ENCODE peak calls at places on chromosomes 11 and 22, in eight cellular contexts. V, M, F, E, T, D, R and Y are unnamed samples.

GRCh38 chr11:1271002-1271401 is 38.4 kb downstream of the TOLLIP start:
- DNase-seq in F (peak; percentile 25), D (peak; percentile 38), M (no peak), E (peak; percentile 39), R (peak; percentile 12), V (no peak), T (no peak), Y (no peak)

GRCh38 chr11:110907629-110908028 is 195.4 kb upstream of the ARHGAP20 start:
- DNase-seq in V (no peak), D (no peak), E (no peak), F (no peak), M (peak; percentile 5), T (no peak), R (peak; percentile 98), Y (no peak)

GRCh38 chr11:117273550-117274289 is 17.4 kb upstream of the BACE1-AS start:
- DNase-seq in T (no peak), R (peak; percentile 92), F (no peak), D (no peak), M (peak; percentile 20), V (no peak), E (peak; percentile 34), Y (no peak)

GRCh38 chr22:37173709-37174108 is 14.3 kb downstream of the C1QTNF6 start:
- DNase-seq in F (peak; percentile 32), M (no peak), R (no peak), T (no peak), V (no peak), D (no peak), E (no peak), Y (no peak)

GRCh38 chr11:5809122-5809519 is 397 bp downstream of the OR52N2 start:
- DNase-seq in T (no peak), F (no peak), E (no peak), D (no peak), R (no peak), V (no peak), M (no peak), Y (no peak)

GRCh38 chr11:23574149-23574548 is 713.9 kb upstream of the CCDC179 start:
- DNase-seq in D (no peak), V (no peak), E (no peak), F (no peak), T (no peak), R (no peak), M (no peak), Y (no peak)

GRCh38 chr11:10317776-10318526 is 13.1 kb downstream of the ADM start:
- DNase-seq in F (no peak), V (peak; percentile 29), T (no peak), E (no peak), R (no peak), D (no peak), M (no peak), Y (no peak)

GRCh38 chr22:22920104-22920654 is 32.6 kb downstream of the IGLL5 start:
- DNase-seq in R (no peak), D (no peak), E (peak; percentile 59), F (no peak), V (no peak), T (no peak), M (no peak), Y (no peak)

GRCh38 chr11:17770048-17770652 is 35.6 kb downstream of the KCNC1 start:
- DNase-seq in T (no peak), F (peak; percentile 84), V (no peak), R (no peak), D (peak; percentile 6), E (peak; percentile 60), M (peak; percentile 20), Y (peak; percentile 17)

GRCh38 chr22:42929838-42930155 is 72.7 kb upstream of the ARFGAP3 start:
- DNase-seq in M (no peak), T (no peak), D (no peak), V (no peak), E (no peak), F (no peak), R (no peak), Y (no peak)

GRCh38 chr22:42926768-42927167 is 69.7 kb upstream of the ARFGAP3 start:
- DNase-seq in E (no peak), V (no peak), M (no peak), F (no peak), T (no peak), D (no peak), R (no peak), Y (no peak)

GRCh38 chr22:42926034-42926433 is 69.0 kb upstream of the ARFGAP3 start:
- DNase-seq in E (no peak), V (no peak), D (no peak), F (no peak), T (no peak), R (no peak), M (peak; percentile 48), Y (no peak)

GRCh38 chr22:42928969-42929837 is 72.1 kb upstream of the ARFGAP3 start:
- DNase-seq in F (no peak), E (no peak), R (no peak), T (no peak), D (no peak), V (no peak), M (no peak), Y (no peak)

GRCh38 chr22:42927966-42928365 is 70.9 kb upstream of the ARFGAP3 start:
- DNase-seq in M (no peak), D (no peak), T (no peak), F (no peak), E (no peak), V (no peak), R (no peak), Y (no peak)
- H3K4me3 ChIP-seq in M (no peak overlapping the region), D (no peak overlapping the region), T (no peak overlapping the region), F (no peak overlapping the region), E (no peak overlapping the region), V (no peak overlapping the region), R (no peak overlapping the region), Y (no peak overlapping the region)

GRCh38 chr11:47391077-47391583 is 12.8 kb upstream of the SPI1 start:
- DNase-seq in F (peak; percentile 70), D (no peak), E (no peak), V (no peak), M (no peak), T (no peak), R (no peak), Y (no peak)

GRCh38 chr11:47389577-47390072 is 11.3 kb upstream of the SPI1 start:
- DNase-seq in T (no peak), M (no peak), D (no peak), V (no peak), R (no peak), F (peak; percentile 60), E (peak; percentile 6), Y (no peak)

GRCh38 chr11:47391711-47392432 is 13.5 kb upstream of the SPI1 start:
- DNase-seq in R (no peak), E (peak; percentile 11), T (no peak), M (no peak), D (no peak), F (peak; percentile 49), V (no peak), Y (no peak)

GRCh38 chr11:47388697-47389576 is 10.6 kb upstream of the SPI1 start:
- DNase-seq in V (no peak), D (no peak), M (no peak), T (no peak), R (no peak), E (peak; percentile 3), F (peak; percentile 44), Y (no peak)

DNA sequence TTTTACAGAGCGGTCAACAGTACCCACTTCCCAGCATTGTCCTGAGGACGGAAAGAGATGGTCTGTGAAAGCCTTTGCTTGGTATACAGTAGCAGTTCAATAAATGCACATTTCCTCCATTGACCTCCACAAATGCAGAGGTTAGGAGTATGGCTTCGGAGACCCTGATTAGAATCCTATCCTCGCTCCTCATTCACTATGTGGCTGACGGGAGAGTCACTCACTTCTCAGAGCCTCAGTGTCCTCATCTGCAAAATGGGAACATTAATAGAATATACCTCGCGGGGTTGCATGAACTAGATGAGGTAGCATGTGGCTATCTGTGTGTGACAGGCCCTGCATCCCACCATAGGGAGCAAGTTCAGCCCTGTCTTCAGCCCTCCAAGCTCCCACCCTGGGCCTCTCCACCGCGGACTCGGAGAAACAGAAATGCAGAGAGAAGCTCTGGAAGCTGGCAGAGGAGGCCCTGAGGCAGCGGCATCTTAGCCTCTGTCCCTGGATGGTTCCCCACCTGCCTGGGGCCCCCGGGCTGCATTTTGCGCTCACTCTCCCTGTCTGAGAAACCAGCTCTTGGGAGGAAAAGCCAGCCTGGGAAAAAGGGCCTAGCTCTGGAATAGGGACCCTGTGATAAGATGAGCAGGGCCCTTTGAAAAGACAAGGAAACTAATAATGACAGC is 11.9 kb upstream of the SPI1 start:
- DNase-seq in T (no peak), F (peak; percentile 29), M (no peak), R (no peak), V (no peak), D (no peak), E (peak; percentile 5), Y (no peak)
- H3K4me1 ChIP-seq in T (no peaks in the 10 kb centered on the region), F (peaks cover 3% of the 10 kb centered on the region), M (no peaks in the 10 kb centered on the region), R (peaks cover 9% of the 10 kb centered on the region), V (no peaks in the 10 kb centered on the region), D (peaks cover 15% of the 10 kb centered on the region), E (peaks cover 65% of the 10 kb centered on the region), Y (no peaks in the 10 kb centered on the region)

DNA sequence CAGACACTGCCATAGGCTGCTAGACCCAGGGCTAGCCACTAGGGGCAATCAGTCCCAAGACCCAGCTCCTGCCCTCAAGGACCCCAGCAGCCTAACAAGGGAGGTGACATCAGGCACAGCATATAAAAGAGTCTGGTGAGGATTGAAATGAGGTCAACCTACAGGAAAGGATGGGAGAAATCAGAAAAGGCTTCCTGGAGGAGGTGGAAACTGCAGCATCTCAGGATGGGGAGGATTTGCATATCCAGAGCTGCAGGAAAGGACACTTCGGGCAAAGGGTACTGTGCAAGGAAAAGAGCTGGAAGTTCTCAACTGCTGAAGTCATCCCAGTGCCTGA is 2.9 kb upstream of the ARFGAP2 start:
- DNase-seq in M (peak; percentile 70), E (peak; percentile 65), T (no peak), D (peak; percentile 68), F (no peak), V (peak; percentile 79), R (peak; percentile 35), Y (peak; percentile 50)
- TF ChIP-seq CTCF in M (peak; percentile 47), E (peak; percentile 87), T (peak; percentile 75), D (peak; percentile 69), F (peak; percentile 35), V (peak; percentile 64), R (peak; percentile 56), Y (peak; percentile 59)

DNA sequence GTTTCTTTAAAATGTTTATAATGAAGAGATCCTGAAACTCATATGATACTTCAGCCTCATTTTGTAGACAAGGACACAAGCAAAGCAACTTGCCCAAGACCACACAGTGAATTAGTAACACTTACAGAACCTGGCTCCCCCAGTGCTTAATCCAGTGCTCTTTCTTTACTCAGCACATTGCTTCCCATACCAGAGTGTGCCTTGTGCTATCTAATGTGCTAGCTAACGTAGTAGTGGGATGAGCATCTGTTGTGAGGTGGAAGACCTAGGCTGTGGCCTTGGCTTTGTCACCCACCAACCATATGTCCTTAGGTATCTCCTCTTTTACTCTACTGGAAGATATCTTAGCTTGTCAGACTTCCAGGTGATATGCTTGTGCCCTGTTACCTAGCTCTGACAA is 5.1 kb downstream of the SPCS2 start:
- DNase-seq in R (no peak), E (no peak), T (no peak), D (no peak), F (no peak), V (no peak), M (no peak), Y (no peak)
- H3K4me3 ChIP-seq in R (no peak overlapping the region), E (no peak overlapping the region), T (no peak overlapping the region), D (no peak overlapping the region), F (no peak overlapping the region), V (no peak overlapping the region), M (no peak overlapping the region), Y (no peak overlapping the region)

DNA sequence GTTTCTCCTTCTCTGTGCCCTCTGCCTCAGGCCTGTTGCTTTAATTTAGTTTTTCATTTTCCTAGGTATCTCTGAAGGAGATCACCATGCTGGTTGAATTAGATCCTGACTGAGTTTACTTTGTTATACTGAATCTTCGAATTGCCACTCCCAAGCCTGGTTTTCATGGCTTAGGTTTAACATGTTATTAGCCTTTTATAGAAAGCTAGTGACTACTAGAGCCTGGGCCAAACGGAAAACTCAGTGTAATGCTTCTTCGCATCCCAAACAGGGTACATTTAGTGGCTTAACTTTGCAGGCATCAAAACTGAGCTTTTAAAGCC is 3.6 kb downstream of the CRKL start:
- DNase-seq in V (no peak), E (no peak), D (no peak), F (no peak), M (no peak), R (no peak), T (no peak), Y (no peak)
- H3K4me1 ChIP-seq in V (peaks cover 23% of the 10 kb centered on the region), E (peaks cover 56% of the 10 kb centered on the region), D (peaks cover 17% of the 10 kb centered on the region), F (peaks cover 23% of the 10 kb centered on the region), M (peaks cover 27% of the 10 kb centered on the region), R (peaks cover 4% of the 10 kb centered on the region), T (peaks cover 22% of the 10 kb centered on the region), Y (no peaks in the 10 kb centered on the region)